ENCODE peak calls at places on chromosomes 7 and 10, in six cellular contexts. Y, W, A, R, K and Q are unnamed samples.

GRCh38 chr7:158863611-158864506 is 7.5 kb downstream of the DYNC2I1 start:
- DNase-seq in Y (no peak), W (peak; percentile 40), A (peak; percentile 55), R (peak; percentile 55), K (peak; percentile 36), Q (peak; percentile 74)

GRCh38 chr10:96130326-96130758 is 245 bp downstream of the ZNF518A start:
- DNase-seq in Y (peak; percentile 61), W (peak; percentile 79), A (peak; percentile 53), R (peak; percentile 87), K (peak; percentile 72), Q (no peak)

GRCh38 chr7:37945336-37945735 is 24.9 kb downstream of the EPDR1 start:
- DNase-seq in Y (no peak), W (peak; percentile 35), A (no peak), R (peak; percentile 1), K (no peak), Q (peak; percentile 48)

GRCh38 chr10:133163889-133164815 is 4.1 kb downstream of the KNDC1 start:
- DNase-seq in Y (no peak), W (no peak), A (no peak), R (no peak), K (no peak), Q (no peak)

GRCh38 chr10:58209669-58210068 is 58.0 kb downstream of the IPMK start:
- DNase-seq in Y (no peak), W (no peak), A (no peak), R (no peak), K (no peak), Q (peak; percentile 8)

GRCh38 chr7:84497873-84498272 is 303.3 kb upstream of the SEMA3A start:
- DNase-seq in Y (no peak), W (no peak), A (no peak), R (no peak), K (no peak), Q (peak; percentile 26)

GRCh38 chr10:69862882-69863530 is 61.3 kb downstream of the COL13A1 start:
- DNase-seq in Y (no peak), W (no peak), A (no peak), R (no peak), K (no peak), Q (no peak)

GRCh38 chr7:84379446-84379845 is 184.9 kb upstream of the SEMA3A start:
- DNase-seq in Y (no peak), W (no peak), A (no peak), R (no peak), K (no peak), Q (no peak)

GRCh38 chr7:6268023-6268908 is 4.2 kb downstream of the CYTH3 start:
- DNase-seq in Y (no peak), W (no peak), A (no peak), R (no peak), K (no peak), Q (no peak)

GRCh38 chr10:101052285-101052684 is 9.5 kb upstream of the KAZALD1 start:
- DNase-seq in Y (no peak), W (peak; percentile 81), A (no peak), R (peak; percentile 46), K (no peak), Q (peak; percentile 49)

GRCh38 chr10:118754132-118754555 is 626 bp downstream of the CACUL1 start:
- DNase-seq in Y (peak; percentile 11), W (peak; percentile 29), A (peak; percentile 61), R (peak; percentile 58), K (peak; percentile 42), Q (peak; percentile 34)

GRCh38 chr7:156654511-156655231 is 14.1 kb downstream of the RNF32 start:
- DNase-seq in Y (no peak), W (no peak), A (no peak), R (no peak), K (no peak), Q (no peak)

GRCh38 chr10:58625070-58625469 is 112.4 kb downstream of the BICC1 start:
- DNase-seq in Y (no peak), W (no peak), A (no peak), R (no peak), K (no peak), Q (peak; percentile 30)

GRCh38 chr7:17207220-17207619 is 91.2 kb upstream of the AHR start:
- DNase-seq in Y (no peak), W (no peak), A (peak; percentile 20), R (no peak), K (no peak), Q (no peak)

GRCh38 chr7:50496541-50496940 is 46.4 kb upstream of the FIGNL1 start:
- DNase-seq in Y (no peak), W (no peak), A (no peak), R (no peak), K (no peak), Q (no peak)

GRCh38 chr7:157769016-157769869 is 432.4 kb downstream of the DNAJB6 start:
- DNase-seq in Y (no peak), W (peak; percentile 16), A (no peak), R (no peak), K (no peak), Q (no peak)

GRCh38 chr10:33137356-33138007 is 179.5 kb upstream of the ITGB1 start:
- DNase-seq in Y (no peak), W (peak; percentile 48), A (no peak), R (no peak), K (no peak), Q (no peak)

GRCh38 chr10:62112325-62112724 is 156.3 kb downstream of the RTKN2 start:
- DNase-seq in Y (no peak), W (peak; percentile 18), A (no peak), R (no peak), K (no peak), Q (peak; percentile 43)

GRCh38 chr7:63968629-63969028 is 30.0 kb upstream of the ZNF722 start:
- DNase-seq in Y (no peak), W (no peak), A (no peak), R (no peak), K (no peak), Q (no peak)

GRCh38 chr10:4848341-4849041 is 22.5 kb downstream of the AKR1E2 start:
- DNase-seq in Y (no peak), W (no peak), A (no peak), R (no peak), K (no peak), Q (peak; percentile 11)

GRCh38 chr10:72690071-72690755 is 1.7 kb upstream of the MCU start:
- DNase-seq in Y (no peak), W (no peak), A (no peak), R (no peak), K (no peak), Q (no peak)

GRCh38 chr7:150937848-150938561 is 40.1 kb downstream of the KCNH2 start:
- DNase-seq in Y (peak; percentile 13), W (peak; percentile 78), A (no peak), R (peak; percentile 9), K (no peak), Q (no peak)

GRCh38 chr7:128836729-128837348 is 6.6 kb downstream of the FLNC start:
- DNase-seq in Y (no peak), W (no peak), A (no peak), R (no peak), K (peak; percentile 74), Q (no peak)

GRCh38 chr7:134458341-134458805 is 527 bp downstream of the AKR1B1 start:
- DNase-seq in Y (peak; percentile 28), W (peak; percentile 33), A (no peak), R (no peak), K (peak; percentile 56), Q (peak; percentile 47)

GRCh38 chr10:100896876-100897461 is 15.8 kb upstream of the SLF2 start:
- DNase-seq in Y (no peak), W (no peak), A (no peak), R (no peak), K (no peak), Q (peak; percentile 22)

GRCh38 chr7:79434098-79434497 is 19.4 kb downstream of the MAGI2 start:
- DNase-seq in Y (no peak), W (peak; percentile 18), A (no peak), R (peak; percentile 44), K (no peak), Q (peak; percentile 57)